ENCODE peak calls at places on chromosomes 11 and 22, in eight cellular contexts. F is fibroblast of mammary gland, C is thoracic aorta, R is fibroblast of lung, B is NB4, E is A549, P is Peyer's patch, N is MM.1S. M is an unnamed sample.

GRCh38 chr22:31049815-31050420 is 31.2 kb upstream of the SMTN start:
- DNase-seq in E (no peak), R (no peak), F (no peak), C (no peak), N (no peak), P (no peak), B (no peak), M (no peak)

GRCh38 chr11:35978173-35978572 is 34.3 kb downstream of the LDLRAD3 start:
- DNase-seq in C (no peak), B (no peak), E (no peak), P (no peak), R (no peak), N (no peak), F (no peak), M (no peak)

GRCh38 chr11:44623716-44624491 is 58.4 kb downstream of the CD82 start:
- DNase-seq in B (no peak), F (no peak), N (no peak), C (peak; percentile 1), E (no peak), P (peak; percentile 50), R (peak; percentile 50), M (no peak)

GRCh38 chr22:46929689-46930225 is 167.3 kb downstream of the TBC1D22A start:
- DNase-seq in P (no peak), B (no peak), E (no peak), R (no peak), F (no peak), C (no peak), N (no peak), M (no peak)

GRCh38 chr11:65491614-65492386 is 7.0 kb upstream of the MALAT1 start:
- DNase-seq in E (peak; percentile 49), N (no peak), C (peak; percentile 84), P (peak; percentile 88), F (peak; percentile 99), B (peak; percentile 96), R (peak; percentile 98), M (peak; percentile 94)

GRCh38 chr11:129408865-129409444 is 33.3 kb downstream of the BARX2 start:
- DNase-seq in B (no peak), P (no peak), E (no peak), F (no peak), C (no peak), N (no peak), R (no peak), M (no peak)

GRCh38 chr11:78071717-78072116 is 7.9 kb downstream of the NDUFC2 start:
- DNase-seq in F (no peak), E (no peak), C (no peak), N (no peak), R (no peak), P (no peak), B (no peak), M (no peak)

GRCh38 chr22:24699861-24700260 is 74.7 kb downstream of the PIWIL3 start:
- DNase-seq in F (no peak), P (no peak), R (no peak), C (no peak), B (no peak), N (no peak), E (no peak), M (no peak)

GRCh38 chr11:79439430-79439892 is 1.4 kb downstream of the TENM4 start:
- DNase-seq in P (no peak), F (peak; percentile 62), C (no peak), E (no peak), N (peak; percentile 18), B (no peak), R (peak; percentile 60), M (peak; percentile 59)

GRCh38 chr11:113014262-113014661 is 53.0 kb downstream of the NCAM1 start:
- DNase-seq in B (peak; percentile 3), R (no peak), N (no peak), E (no peak), F (no peak), C (no peak), P (no peak), M (no peak)

DNA sequence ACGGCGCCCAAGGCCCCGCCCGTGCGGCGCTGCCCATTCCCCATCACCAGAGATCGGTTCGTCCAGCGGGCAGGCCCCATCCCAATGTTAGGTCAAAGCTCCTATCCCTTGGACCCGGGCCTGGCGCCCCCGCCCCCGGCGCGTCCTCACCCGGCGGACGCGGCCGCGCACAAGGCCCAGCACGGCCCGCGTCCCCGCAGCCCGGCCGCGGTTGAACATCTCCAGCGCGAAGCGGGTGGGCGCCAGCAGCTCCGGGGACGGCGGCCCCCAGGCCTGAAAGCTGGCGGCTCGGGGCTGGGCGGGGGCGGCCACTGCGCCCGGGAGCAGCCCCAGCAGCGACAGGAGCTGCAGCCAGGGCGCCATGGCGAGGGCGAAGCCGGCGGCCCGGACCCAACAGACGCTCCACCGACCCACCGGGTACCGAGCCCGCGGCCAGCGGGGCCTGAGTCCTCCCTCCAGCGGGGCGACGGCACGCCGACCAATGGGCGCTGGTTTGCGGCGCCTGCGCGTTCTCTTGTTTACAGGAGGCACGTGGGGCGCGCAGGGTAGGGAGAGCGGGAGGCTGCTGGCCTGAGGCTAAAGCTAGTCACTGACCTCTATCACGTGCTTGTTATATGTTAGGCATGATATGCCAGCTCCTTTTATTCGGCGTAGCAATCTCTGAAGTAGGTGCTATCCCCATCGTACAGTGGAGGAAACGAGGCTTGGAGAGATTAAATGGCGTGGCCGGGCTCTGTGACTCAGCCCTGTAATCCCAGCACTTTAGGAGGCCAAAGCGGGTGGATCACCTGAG is at the start of gene CTSF:
- DNase-seq in N (peak; percentile 73), R (peak; percentile 60), C (peak; percentile 45), B (peak; percentile 51), E (peak; percentile 97), P (peak; percentile 83), F (peak; percentile 70), M (peak; percentile 72)
- H3K4me3 ChIP-seq in N (peak within 1 kb of the TSS; percentile 55), R (peak within 1 kb of the TSS; percentile 24), C (peak within 1 kb of the TSS; percentile 94), B (no peak within 1 kb of the TSS), E (peak within 1 kb of the TSS; percentile 68), P (peak within 1 kb of the TSS; percentile 74), F (peak within 1 kb of the TSS; percentile 26), M (peak within 1 kb of the TSS; percentile 32)

DNA sequence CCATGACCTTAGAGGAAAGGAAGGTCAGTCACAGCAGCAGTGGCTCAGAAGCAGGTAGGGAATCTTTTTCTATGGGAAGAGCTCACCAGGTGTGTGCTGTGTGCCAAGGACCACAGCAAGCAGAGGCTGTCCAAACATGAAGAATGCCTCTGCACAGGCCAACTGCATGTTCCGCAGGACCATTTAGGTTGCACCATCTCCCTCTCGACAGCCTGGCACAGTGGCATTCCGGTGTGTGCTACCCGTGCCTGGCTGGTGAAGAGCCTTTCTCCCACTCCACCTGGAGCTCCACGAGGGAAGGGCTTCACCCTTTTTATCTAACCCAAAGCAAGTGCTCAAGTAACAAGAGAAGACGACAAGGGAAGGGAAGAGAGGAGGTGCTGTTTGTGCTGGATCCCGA is 76.5 kb downstream of the PACSIN2 start:
- DNase-seq in B (no peak), C (no peak), N (no peak), F (no peak), E (no peak), R (no peak), P (no peak), M (no peak)
- H3K4me3 ChIP-seq in B (no peak overlapping the region), C (no peak overlapping the region), N (no peak overlapping the region), F (no peak overlapping the region), E (no peak overlapping the region), R (no peak overlapping the region), P (no peak overlapping the region), M (no peak overlapping the region)

GRCh38 chr11:105960252-105961245 is 61.5 kb downstream of the MSANTD4 start:
- DNase-seq in P (peak; percentile 35), C (no peak), R (no peak), B (no peak), N (no peak), E (no peak), F (no peak), M (no peak)
- H3K4me3 ChIP-seq in P (no peak overlapping the region), C (no peak overlapping the region), R (no peak overlapping the region), B (no peak overlapping the region), N (no peak overlapping the region), E (no peak overlapping the region), F (no peak overlapping the region), M (no peak overlapping the region)

GRCh38 chr11:20113147-20113435 is 47.2 kb downstream of the DBX1 start:
- DNase-seq in F (no peak), R (peak; percentile 69), P (no peak), B (no peak), E (no peak), N (no peak), C (no peak), M (no peak)
- H3K4me3 ChIP-seq in F (no peak overlapping the region), R (no peak overlapping the region), P (no peak overlapping the region), B (no peak overlapping the region), E (no peak overlapping the region), N (no peak overlapping the region), C (peak overlapping the region; percentile 42), M (no peak overlapping the region)

GRCh38 chr11:47398551-47398950 is 9.8 kb upstream of the SLC39A13 start:
- DNase-seq in C (no peak), P (no peak), N (no peak), F (no peak), R (no peak), E (no peak), B (no peak), M (no peak)

GRCh38 chr11:47403571-47403970 is 4.8 kb upstream of the SLC39A13 start:
- DNase-seq in C (no peak), P (no peak), B (no peak), N (no peak), F (no peak), E (no peak), R (no peak), M (no peak)

GRCh38 chr11:47399860-47400812 is 8.3 kb upstream of the SLC39A13 start:
- DNase-seq in P (peak; percentile 56), B (peak; percentile 83), N (peak; percentile 21), F (no peak), C (no peak), E (no peak), R (no peak), M (no peak)

GRCh38 chr11:47403135-47403534 is 5.3 kb upstream of the SLC39A13 start:
- DNase-seq in B (no peak), C (no peak), P (no peak), F (no peak), N (no peak), E (no peak), R (no peak), M (no peak)

GRCh38 chr11:47400813-47401279 is 7.5 kb upstream of the SLC39A13 start:
- DNase-seq in C (no peak), F (no peak), B (peak; percentile 82), R (no peak), N (peak; percentile 25), E (no peak), P (no peak), M (no peak)
- H3K4me3 ChIP-seq in C (peak overlapping the region; percentile 84), F (no peak overlapping the region), B (peak overlapping the region; percentile 40), R (no peak overlapping the region), N (peak overlapping the region; percentile 43), E (no peak overlapping the region), P (no peak overlapping the region), M (no peak overlapping the region)

DNA sequence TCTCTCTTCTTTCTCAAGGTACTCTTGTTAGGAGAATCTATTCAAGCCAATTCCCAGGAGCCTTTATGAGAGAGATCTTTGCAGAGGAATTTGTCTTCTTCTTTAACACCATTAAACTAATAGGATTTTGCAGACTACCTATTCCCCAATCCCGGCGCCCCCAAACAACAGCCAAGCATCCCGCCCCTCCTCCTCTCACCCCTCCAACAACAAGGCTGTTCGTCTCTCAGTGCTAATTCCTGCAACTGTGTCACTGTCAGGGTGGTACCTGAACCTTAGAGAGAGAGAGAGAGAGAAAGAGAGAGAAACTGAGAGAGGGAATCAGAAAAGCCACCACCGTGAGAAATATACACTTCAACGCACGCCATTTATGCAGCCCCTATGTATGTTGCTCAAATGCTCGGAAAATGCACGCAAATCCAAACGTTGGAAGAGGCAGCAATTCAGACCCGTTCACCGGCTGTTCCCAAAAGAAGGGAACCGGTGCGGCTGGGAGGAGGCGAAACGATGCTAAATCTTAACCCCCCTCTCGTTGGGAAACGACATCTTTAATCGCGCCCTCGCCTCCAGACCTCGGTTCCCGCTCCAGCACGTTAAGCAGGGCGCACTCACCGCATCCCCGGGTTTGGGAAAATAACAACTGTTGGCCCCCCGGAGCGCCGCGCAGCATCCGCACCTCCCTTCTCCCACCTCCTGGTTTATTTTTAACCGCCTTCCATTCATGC is 943 bp downstream of the KCNA4 start:
- DNase-seq in N (no peak), E (no peak), R (no peak), F (no peak), C (no peak), B (no peak), P (no peak), M (no peak)
- H3K4me3 ChIP-seq in N (no peak overlapping the region), E (no peak overlapping the region), R (no peak overlapping the region), F (no peak overlapping the region), C (peak overlapping the region; percentile 47), B (no peak overlapping the region), P (no peak overlapping the region), M (no peak overlapping the region)